ENCODE peak calls at places on chromosome 13, in four cellular contexts. C, A, Z and E are unnamed samples.

GRCh38 chr13:27353166-27353583 is 71.2 kb upstream of the GTF3A start:
- DNase-seq in C (no peak), A (no peak), Z (no peak), E (peak; percentile 88)

GRCh38 chr13:29901714-29902631 is 51.6 kb upstream of the UBL3 start:
- DNase-seq in C (no peak), A (no peak), Z (peak; percentile 52), E (peak; percentile 97)

GRCh38 chr13:66703597-66703996 is 526.5 kb downstream of the PCDH9 start:
- DNase-seq in C (no peak), A (no peak), Z (no peak), E (no peak)

GRCh38 chr13:30755678-30756077 is 20.3 kb downstream of the ALOX5AP start:
- DNase-seq in C (no peak), A (no peak), Z (no peak), E (no peak)

GRCh38 chr13:21476893-21477472 is 17.9 kb upstream of the ZDHHC20 start:
- DNase-seq in C (peak; percentile 94), A (peak; percentile 96), Z (peak; percentile 93), E (peak; percentile 74)

GRCh38 chr13:103067751-103068563 is 1.7 kb upstream of the SLC10A2 start:
- DNase-seq in C (peak; percentile 87), A (peak; percentile 57), Z (peak; percentile 57), E (no peak)

GRCh38 chr13:44158055-44158655 is 215.5 kb upstream of the SERP2 start:
- DNase-seq in C (no peak), A (no peak), Z (no peak), E (no peak)

GRCh38 chr13:100674363-100674847 is at the start of gene TMTC4:
- DNase-seq in C (no peak), A (no peak), Z (peak; percentile 46), E (no peak)

GRCh38 chr13:37148501-37148900 is 43.0 kb upstream of the CSNK1A1L start:
- DNase-seq in C (no peak), A (no peak), Z (no peak), E (no peak)

GRCh38 chr13:61423879-61424278 is 8.2 kb upstream of the PCDH20 start:
- DNase-seq in C (no peak), A (no peak), Z (no peak), E (no peak)

GRCh38 chr13:59176775-59177174 is 987.0 kb downstream of the DIAPH3 start:
- DNase-seq in C (peak; percentile 30), A (no peak), Z (peak; percentile 51), E (no peak)

DNA sequence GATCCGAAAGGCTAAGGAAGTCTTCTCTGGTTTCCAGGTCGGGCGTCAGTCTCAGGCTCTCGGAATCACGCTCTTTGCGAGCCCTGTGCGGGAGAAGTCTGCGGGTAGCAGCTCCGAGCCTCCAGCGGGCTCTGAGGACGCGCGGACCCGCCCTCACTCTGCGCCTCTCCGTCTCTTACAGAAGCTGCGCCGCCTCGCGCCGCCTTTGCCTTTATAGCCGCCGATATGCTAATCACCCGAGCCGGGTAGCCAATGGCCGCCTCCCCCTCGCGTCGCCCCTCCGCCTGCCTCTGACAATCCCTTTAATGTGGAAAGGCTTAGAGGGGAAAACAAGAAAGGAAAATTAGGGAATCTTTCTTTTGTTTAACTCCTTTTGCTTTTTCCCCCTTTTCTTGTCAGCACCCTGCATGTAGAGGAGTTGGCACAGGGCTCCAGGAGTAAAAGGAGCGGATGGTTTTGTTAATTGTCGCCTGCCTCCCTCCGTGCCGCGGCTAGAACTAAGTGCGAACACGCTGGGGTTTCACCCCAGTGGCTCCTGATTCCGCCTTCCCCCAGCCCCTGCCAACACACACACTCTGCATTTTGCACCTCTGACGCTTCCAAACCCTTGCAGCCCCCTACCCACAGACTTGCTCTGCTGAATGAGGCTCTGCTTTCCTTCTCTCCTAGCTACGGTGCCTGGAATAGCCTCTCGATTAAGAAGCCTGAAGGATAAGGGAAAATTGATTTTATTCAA is at the start of gene PCDH8:
- DNase-seq in C (peak; percentile 91), A (peak; percentile 94), Z (peak; percentile 93), E (no peak)
- H3K27me3 ChIP-seq in C (peaks cover 39% of the 10 kb centered on the region), A (peaks cover 51% of the 10 kb centered on the region), Z (peaks cover 26% of the 10 kb centered on the region), E (peaks cover 46% of the 10 kb centered on the region)

GRCh38 chr13:73223372-73223781 is 164.6 kb downstream of the KLF5 start:
- DNase-seq in C (no peak), A (no peak), Z (no peak), E (no peak)

GRCh38 chr13:73222627-73223026 is 163.8 kb downstream of the KLF5 start:
- DNase-seq in C (no peak), A (no peak), Z (no peak), E (no peak)

GRCh38 chr13:73224708-73225107 is 165.9 kb downstream of the KLF5 start:
- DNase-seq in C (no peak), A (no peak), Z (no peak), E (peak; percentile 30)

GRCh38 chr13:73218181-73218580 is 159.4 kb downstream of the KLF5 start:
- DNase-seq in C (no peak), A (no peak), Z (no peak), E (no peak)

DNA sequence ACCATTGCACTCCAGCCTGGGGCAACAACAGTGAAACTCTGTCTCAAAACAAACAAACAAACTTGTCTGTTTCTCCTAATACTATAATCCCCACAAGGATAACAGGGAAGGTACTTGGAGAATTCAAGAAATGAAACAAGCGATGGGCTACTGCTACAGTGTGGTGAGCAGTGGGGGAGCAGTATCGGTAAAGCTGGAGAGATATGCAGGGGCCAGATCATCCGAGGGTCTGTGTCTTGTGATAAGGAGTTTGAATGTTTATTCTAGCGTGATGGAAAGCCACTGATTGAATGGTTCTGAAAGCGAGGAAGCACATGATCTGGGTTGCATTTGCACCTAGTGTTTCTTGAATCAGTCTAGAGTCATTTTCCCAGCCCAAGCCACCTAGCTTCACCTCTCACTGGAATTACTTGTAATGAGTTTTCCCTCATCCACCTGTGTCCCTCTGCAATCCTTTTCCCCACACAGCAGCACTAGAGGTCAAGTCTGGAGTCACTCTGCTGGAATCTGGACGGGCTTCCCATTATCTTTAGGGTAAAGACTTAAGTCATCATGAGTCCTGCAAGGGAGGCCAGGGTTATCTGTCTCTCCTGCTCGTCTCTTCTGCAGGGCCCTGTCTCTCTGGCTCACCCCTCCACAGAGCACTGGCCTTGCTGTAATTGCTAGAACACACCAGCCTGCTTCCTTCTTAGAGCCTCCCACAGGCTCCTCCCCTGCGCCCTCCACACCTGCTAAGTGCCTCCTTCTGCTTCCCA is 162.3 kb downstream of the KLF5 start:
- DNase-seq in C (no peak), A (no peak), Z (peak; percentile 83), E (peak; percentile 41)
- H3K56ac ChIP-seq in C (no peak overlapping the region), A (no peak overlapping the region), Z (no peak overlapping the region), E (no peak overlapping the region)

DNA sequence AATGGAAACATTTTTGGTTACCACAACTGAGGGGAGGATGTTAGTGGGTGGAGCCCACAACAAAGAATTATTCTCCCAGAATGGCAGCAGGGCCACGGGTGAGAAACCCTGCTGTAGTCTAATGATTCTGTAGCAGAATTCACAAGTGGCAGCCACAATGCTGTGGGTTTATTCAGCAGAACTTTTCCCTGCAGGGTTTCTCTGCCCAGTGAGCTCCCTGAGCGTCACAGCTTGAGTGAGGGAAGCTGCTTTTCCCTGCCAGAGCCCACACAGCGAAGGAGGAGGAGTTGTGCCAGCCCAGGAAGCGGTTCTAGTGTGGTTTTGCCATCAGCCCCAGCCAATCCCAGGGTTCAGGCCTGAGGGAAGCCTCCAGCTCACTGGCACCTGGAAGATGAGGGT is 4.4 kb downstream of the ATP12A start:
- DNase-seq in C (no peak), A (no peak), Z (no peak), E (no peak)
- H3K27me3 ChIP-seq in C (no peaks in the 10 kb centered on the region), A (peaks cover 3% of the 10 kb centered on the region), Z (no peaks in the 10 kb centered on the region), E (peaks cover 43% of the 10 kb centered on the region)

GRCh38 chr13:89910166-89910565 is 1437.3 kb upstream of the MIR17HG start:
- DNase-seq in C (no peak), A (no peak), Z (no peak), E (no peak)
- H3K56ac ChIP-seq in C (no peak overlapping the region), A (no peak overlapping the region), Z (no peak overlapping the region), E (no peak overlapping the region)